ENCODE peak calls at places on chromosomes 6 and 20, in ten cellular contexts. S, X, I, W, M, E, L, Q, U and B are unnamed samples.

GRCh38 chr6:136582702-136583471 is 32.7 kb upstream of the MAP7 start:
- DNase-seq in E (no peak), M (no peak), X (peak; percentile 72), I (no peak), W (no peak), U (peak; percentile 50), Q (no peak), S (no peak), L (no peak), B (peak; percentile 19)

GRCh38 chr6:1930356-1930755 is 315.0 kb downstream of the GMDS start:
- DNase-seq in U (no peak), I (no peak), E (no peak), S (no peak), Q (no peak), X (peak; percentile 13), L (no peak), M (no peak), W (no peak), B (no peak)

GRCh38 chr6:162727347-162728176 is at the start of the genes PACRG and PRKN:
- DNase-seq in S (peak; percentile 98), U (peak; percentile 96), X (peak; percentile 96), Q (peak; percentile 97), E (peak; percentile 98), W (peak; percentile 79), L (peak; percentile 100), M (peak; percentile 99), I (peak; percentile 98), B (peak; percentile 3)

GRCh38 chr6:22765015-22765414 is 195.6 kb downstream of the HDGFL1 start:
- DNase-seq in S (no peak), X (peak; percentile 6), M (no peak), Q (no peak), W (no peak), U (no peak), L (no peak), I (no peak), E (no peak), B (no peak)

GRCh38 chr20:64056889-64057627 is 5.9 kb upstream of the TCEA2 start:
- DNase-seq in S (no peak), I (no peak), W (no peak), L (no peak), M (no peak), Q (no peak), E (no peak), U (no peak), X (no peak), B (no peak)

GRCh38 chr6:132054525-132054924 is 103.4 kb upstream of the CCN2 start:
- DNase-seq in X (peak; percentile 70), I (no peak), E (no peak), L (no peak), U (no peak), S (no peak), M (no peak), W (no peak), Q (no peak), B (no peak)

GRCh38 chr6:906920-907319 is 214.0 kb upstream of the EXOC2 start:
- DNase-seq in M (no peak), X (no peak), W (no peak), I (no peak), L (no peak), U (no peak), E (no peak), Q (no peak), S (no peak), B (no peak)

GRCh38 chr20:32621071-32621913 is 36.2 kb upstream of the NOL4L start:
- DNase-seq in I (no peak), U (no peak), Q (no peak), E (no peak), S (no peak), M (no peak), L (no peak), W (no peak), X (no peak), B (no peak)

GRCh38 chr6:157981395-157982296 is at the start of gene SYNJ2:
- DNase-seq in Q (peak; percentile 88), M (peak; percentile 85), W (peak; percentile 76), S (peak; percentile 67), L (peak; percentile 87), U (peak; percentile 73), X (peak; percentile 92), I (peak; percentile 74), E (peak; percentile 78), B (no peak)

GRCh38 chr6:5729813-5730212 is 276.9 kb downstream of the NRN1 start:
- DNase-seq in X (no peak), L (no peak), W (no peak), I (no peak), S (no peak), Q (no peak), U (no peak), E (no peak), M (no peak), B (no peak)

GRCh38 chr6:19892250-19892649 is 55.1 kb downstream of the ID4 start:
- DNase-seq in E (no peak), U (no peak), M (no peak), I (no peak), X (no peak), W (no peak), Q (no peak), S (no peak), L (no peak), B (no peak)

GRCh38 chr20:7980332-7981046 is 39.1 kb downstream of the TMX4 start:
- DNase-seq in L (peak; percentile 7), S (no peak), I (no peak), W (no peak), M (no peak), E (no peak), Q (peak; percentile 6), U (peak; percentile 22), X (peak; percentile 39), B (peak; percentile 25)

GRCh38 chr6:12034831-12035230 is 22.7 kb downstream of the HIVEP1 start:
- DNase-seq in I (no peak), S (no peak), E (no peak), Q (no peak), X (no peak), M (no peak), L (no peak), U (peak; percentile 8), W (no peak), B (no peak)

GRCh38 chr6:113662688-113663333 is 194.3 kb upstream of the MARCKS start:
- DNase-seq in I (no peak), M (no peak), E (no peak), W (no peak), L (no peak), Q (no peak), X (no peak), S (no peak), U (no peak), B (no peak)

GRCh38 chr20:31596831-31597482 is 8.1 kb upstream of the ID1 start:
- DNase-seq in W (no peak), I (no peak), M (no peak), E (no peak), X (no peak), L (no peak), U (no peak), Q (no peak), S (no peak), B (no peak)

GRCh38 chr6:11362481-11363018 is 130.1 kb upstream of the NEDD9 start:
- DNase-seq in I (no peak), U (no peak), Q (peak; percentile 42), X (no peak), S (no peak), M (no peak), E (no peak), L (no peak), W (no peak), B (no peak)

GRCh38 chr20:35823937-35824336 is 52.1 kb downstream of the PHF20 start:
- DNase-seq in Q (no peak), X (peak; percentile 31), M (no peak), W (no peak), L (no peak), U (peak; percentile 68), I (no peak), E (no peak), S (no peak), B (no peak)

GRCh38 chr6:5898102-5898501 is 108.6 kb downstream of the NRN1 start:
- DNase-seq in U (no peak), Q (no peak), S (no peak), X (no peak), I (no peak), M (no peak), W (no peak), E (no peak), L (no peak), B (no peak)

GRCh38 chr20:24782221-24782620 is 166.8 kb upstream of the CST7 start:
- DNase-seq in U (no peak), I (no peak), Q (no peak), X (no peak), S (no peak), E (no peak), L (no peak), W (no peak), M (no peak), B (no peak)

GRCh38 chr6:38552136-38552535 is 87.6 kb downstream of the BTBD9 start:
- DNase-seq in U (no peak), I (no peak), L (no peak), X (no peak), W (peak; percentile 52), E (no peak), S (no peak), M (no peak), Q (no peak), B (peak; percentile 95)

GRCh38 chr6:134351615-134352474 is 33.9 kb upstream of the SGK1 start:
- DNase-seq in I (no peak), L (no peak), U (no peak), W (no peak), S (no peak), M (no peak), E (no peak), Q (peak; percentile 43), X (no peak), B (no peak)

GRCh38 chr20:9147553-9148024 is 78.7 kb downstream of the PLCB4 start:
- DNase-seq in Q (no peak), W (no peak), X (peak; percentile 77), M (no peak), S (no peak), L (no peak), U (peak; percentile 44), I (no peak), E (no peak), B (no peak)

GRCh38 chr6:44464527-44465310 is 77.2 kb downstream of the CDC5L start:
- DNase-seq in U (peak; percentile 48), M (peak; percentile 68), Q (no peak), E (no peak), I (no peak), W (no peak), L (no peak), X (peak; percentile 85), S (no peak), B (no peak)

GRCh38 chr6:49662231-49662876 is 25.7 kb upstream of the RHAG start:
- DNase-seq in S (no peak), X (no peak), U (no peak), I (no peak), W (no peak), L (no peak), Q (no peak), E (no peak), M (no peak), B (no peak)

GRCh38 chr6:12148841-12149240 is 136.7 kb downstream of the HIVEP1 start:
- DNase-seq in U (no peak), M (no peak), W (no peak), X (peak; percentile 31), I (no peak), S (no peak), Q (no peak), L (no peak), E (no peak), B (no peak)

GRCh38 chr20:53087034-53087777 is 115.0 kb downstream of the TSHZ2 start:
- DNase-seq in L (no peak), M (no peak), I (no peak), W (no peak), E (no peak), X (no peak), U (no peak), Q (no peak), S (no peak), B (no peak)

GRCh38 chr6:108592371-108593337 is 31.9 kb downstream of the FOXO3 start:
- DNase-seq in W (peak; percentile 51), I (peak; percentile 54), S (no peak), Q (peak; percentile 65), X (peak; percentile 82), L (no peak), U (peak; percentile 38), M (peak; percentile 47), E (peak; percentile 21), B (peak; percentile 80)

GRCh38 chr6:131177996-131178395 is 42.7 kb downstream of the AKAP7 start:
- DNase-seq in S (no peak), Q (no peak), M (no peak), L (no peak), X (no peak), E (no peak), I (no peak), U (no peak), W (no peak), B (no peak)